ENCODE peak calls at places on chromosomes 11 and 22, in eight cellular contexts. One of them, this sample, is unnamed.
A peak's percentile ranks its signal among the peaks of the same experiment; 100 is the strongest.

GRCh38 chr11:14380947-14381555 is 22.1 kb upstream of the RRAS2 start:
- DNase-seq in coronary artery: peak; percentile 83
- DNase-seq in cardiac muscle cell: peak; percentile 71
- DNase-seq in testis: peak; percentile 81
- DNase-seq in GM06990: peak; percentile 65
- DNase-seq in CD4-positive, alpha-beta T cell: peak; percentile 9
- DNase-seq in K562: no peak
- DNase-seq in lower leg skin: peak; percentile 94
- DNase-seq in this sample: peak; percentile 64

GRCh38 chr11:77705195-77705876 is 67.7 kb upstream of the CLNS1A start:
- DNase-seq in coronary artery: no peak
- DNase-seq in cardiac muscle cell: peak; percentile 50
- DNase-seq in testis: no peak
- DNase-seq in GM06990: no peak
- DNase-seq in CD4-positive, alpha-beta T cell: no peak
- DNase-seq in K562: peak; percentile 29
- DNase-seq in lower leg skin: no peak
- DNase-seq in this sample: no peak

GRCh38 chr11:62881579-62882427 is 1.1 kb downstream of the SLC3A2 start:
- DNase-seq in coronary artery: peak; percentile 99
- DNase-seq in cardiac muscle cell: peak; percentile 98
- DNase-seq in testis: peak; percentile 95
- DNase-seq in GM06990: no peak
- DNase-seq in CD4-positive, alpha-beta T cell: peak; percentile 92
- DNase-seq in K562: peak; percentile 85
- DNase-seq in lower leg skin: peak; percentile 100
- DNase-seq in this sample: peak; percentile 89

GRCh38 chr11:32090774-32091370 is at the start of gene RCN1:
- DNase-seq in coronary artery: peak; percentile 81
- DNase-seq in cardiac muscle cell: peak; percentile 95
- DNase-seq in testis: peak; percentile 64
- DNase-seq in GM06990: peak; percentile 75
- DNase-seq in CD4-positive, alpha-beta T cell: no peak
- DNase-seq in K562: peak; percentile 58
- DNase-seq in lower leg skin: peak; percentile 91
- DNase-seq in this sample: peak; percentile 86

GRCh38 chr11:31856248-31856647 is 45.1 kb upstream of the PAX6 start:
- DNase-seq in coronary artery: no peak
- DNase-seq in cardiac muscle cell: no peak
- DNase-seq in testis: no peak
- DNase-seq in GM06990: no peak
- DNase-seq in CD4-positive, alpha-beta T cell: no peak
- DNase-seq in K562: no peak
- DNase-seq in lower leg skin: no peak
- DNase-seq in this sample: no peak

GRCh38 chr11:22416462-22416861 is 78.3 kb downstream of the SLC17A6 start:
- DNase-seq in coronary artery: no peak
- DNase-seq in cardiac muscle cell: no peak
- DNase-seq in testis: no peak
- DNase-seq in GM06990: no peak
- DNase-seq in CD4-positive, alpha-beta T cell: no peak
- DNase-seq in K562: no peak
- DNase-seq in lower leg skin: no peak
- DNase-seq in this sample: no peak

GRCh38 chr11:28342704-28343103 is 234.5 kb downstream of the METTL15 start:
- DNase-seq in coronary artery: no peak
- DNase-seq in cardiac muscle cell: peak; percentile 41
- DNase-seq in testis: no peak
- DNase-seq in GM06990: no peak
- DNase-seq in CD4-positive, alpha-beta T cell: no peak
- DNase-seq in K562: no peak
- DNase-seq in lower leg skin: no peak
- DNase-seq in this sample: no peak

GRCh38 chr11:118339281-118340045 is 3.0 kb downstream of the CD3D start:
- DNase-seq in coronary artery: no peak
- DNase-seq in cardiac muscle cell: no peak
- DNase-seq in testis: no peak
- DNase-seq in GM06990: no peak
- DNase-seq in CD4-positive, alpha-beta T cell: no peak
- DNase-seq in K562: peak; percentile 22
- DNase-seq in lower leg skin: no peak
- DNase-seq in this sample: no peak

GRCh38 chr11:105100206-105100605 is 39.4 kb downstream of the CARD18 start:
- DNase-seq in coronary artery: no peak
- DNase-seq in cardiac muscle cell: no peak
- DNase-seq in testis: no peak
- DNase-seq in GM06990: no peak
- DNase-seq in CD4-positive, alpha-beta T cell: peak; percentile 7
- DNase-seq in K562: no peak
- DNase-seq in lower leg skin: no peak
- DNase-seq in this sample: no peak

GRCh38 chr11:281486-282161 is 3.4 kb downstream of the NLRP6 start:
- DNase-seq in coronary artery: peak; percentile 67
- DNase-seq in cardiac muscle cell: no peak
- DNase-seq in testis: peak; percentile 13
- DNase-seq in GM06990: no peak
- DNase-seq in CD4-positive, alpha-beta T cell: no peak
- DNase-seq in K562: no peak
- DNase-seq in lower leg skin: peak; percentile 82
- DNase-seq in this sample: no peak

GRCh38 chr22:31829505-31829904 is 75.7 kb downstream of the DEPDC5 start:
- DNase-seq in coronary artery: no peak
- DNase-seq in cardiac muscle cell: peak; percentile 91
- DNase-seq in testis: no peak
- DNase-seq in GM06990: peak; percentile 24
- DNase-seq in CD4-positive, alpha-beta T cell: no peak
- DNase-seq in K562: peak; percentile 42
- DNase-seq in lower leg skin: no peak
- DNase-seq in this sample: peak; percentile 30

GRCh38 chr11:61477734-61478148 is 30.8 kb upstream of the LRRC10B start:
- DNase-seq in coronary artery: no peak
- DNase-seq in cardiac muscle cell: no peak
- DNase-seq in testis: peak; percentile 76
- DNase-seq in GM06990: peak; percentile 32
- DNase-seq in CD4-positive, alpha-beta T cell: peak; percentile 36
- DNase-seq in K562: peak; percentile 82
- DNase-seq in lower leg skin: peak; percentile 91
- DNase-seq in this sample: peak; percentile 85

GRCh38 chr11:13126430-13126829 is 117.3 kb downstream of the RASSF10 start:
- DNase-seq in coronary artery: no peak
- DNase-seq in cardiac muscle cell: peak; percentile 91
- DNase-seq in testis: no peak
- DNase-seq in GM06990: no peak
- DNase-seq in CD4-positive, alpha-beta T cell: no peak
- DNase-seq in K562: no peak
- DNase-seq in lower leg skin: no peak
- DNase-seq in this sample: no peak

GRCh38 chr11:36195496-36196346 is 93.5 kb downstream of the COMMD9 start:
- DNase-seq in coronary artery: no peak
- DNase-seq in cardiac muscle cell: peak; percentile 58
- DNase-seq in testis: peak; percentile 16
- DNase-seq in GM06990: no peak
- DNase-seq in CD4-positive, alpha-beta T cell: no peak
- DNase-seq in K562: no peak
- DNase-seq in lower leg skin: no peak
- DNase-seq in this sample: no peak

GRCh38 chr11:45022294-45023064 is 71.8 kb upstream of the TP53I11 start:
- DNase-seq in coronary artery: peak; percentile 57
- DNase-seq in cardiac muscle cell: peak; percentile 53
- DNase-seq in testis: no peak
- DNase-seq in GM06990: no peak
- DNase-seq in CD4-positive, alpha-beta T cell: no peak
- DNase-seq in K562: no peak
- DNase-seq in lower leg skin: no peak
- DNase-seq in this sample: no peak

GRCh38 chr11:66324626-66325025 is 7.8 kb upstream of the CD248 start:
- DNase-seq in coronary artery: no peak
- DNase-seq in cardiac muscle cell: peak; percentile 60
- DNase-seq in testis: no peak
- DNase-seq in GM06990: no peak
- DNase-seq in CD4-positive, alpha-beta T cell: no peak
- DNase-seq in K562: no peak
- DNase-seq in lower leg skin: no peak
- DNase-seq in this sample: no peak

GRCh38 chr11:14578551-14578956 is 58.4 kb upstream of the PSMA1 start:
- DNase-seq in coronary artery: no peak
- DNase-seq in cardiac muscle cell: peak; percentile 96
- DNase-seq in testis: no peak
- DNase-seq in GM06990: peak; percentile 45
- DNase-seq in CD4-positive, alpha-beta T cell: peak; percentile 42
- DNase-seq in K562: peak; percentile 30
- DNase-seq in lower leg skin: no peak
- DNase-seq in this sample: peak; percentile 35

GRCh38 chr11:16381177-16381576 is 24.8 kb upstream of the SOX6 start:
- DNase-seq in coronary artery: no peak
- DNase-seq in cardiac muscle cell: no peak
- DNase-seq in testis: no peak
- DNase-seq in GM06990: no peak
- DNase-seq in CD4-positive, alpha-beta T cell: no peak
- DNase-seq in K562: no peak
- DNase-seq in lower leg skin: no peak
- DNase-seq in this sample: no peak

GRCh38 chr11:2741006-2741376 is 41.2 kb upstream of the KCNQ1OT1 start:
- DNase-seq in coronary artery: no peak
- DNase-seq in cardiac muscle cell: no peak
- DNase-seq in testis: no peak
- DNase-seq in GM06990: no peak
- DNase-seq in CD4-positive, alpha-beta T cell: no peak
- DNase-seq in K562: no peak
- DNase-seq in lower leg skin: no peak
- DNase-seq in this sample: no peak

GRCh38 chr11:93567406-93567819 is 24.2 kb upstream of the SMCO4 start:
- DNase-seq in coronary artery: peak; percentile 87
- DNase-seq in cardiac muscle cell: peak; percentile 7
- DNase-seq in testis: peak; percentile 25
- DNase-seq in GM06990: no peak
- DNase-seq in CD4-positive, alpha-beta T cell: no peak
- DNase-seq in K562: no peak
- DNase-seq in lower leg skin: no peak
- DNase-seq in this sample: no peak

GRCh38 chr11:75023446-75024067 is 34.8 kb downstream of the NEU3 start:
- DNase-seq in coronary artery: no peak
- DNase-seq in cardiac muscle cell: no peak
- DNase-seq in testis: no peak
- DNase-seq in GM06990: no peak
- DNase-seq in CD4-positive, alpha-beta T cell: no peak
- DNase-seq in K562: no peak
- DNase-seq in lower leg skin: no peak
- DNase-seq in this sample: no peak

GRCh38 chr22:43375951-43376455 is 32.8 kb upstream of the SCUBE1 start:
- DNase-seq in coronary artery: no peak
- DNase-seq in cardiac muscle cell: peak; percentile 21
- DNase-seq in testis: no peak
- DNase-seq in GM06990: no peak
- DNase-seq in CD4-positive, alpha-beta T cell: no peak
- DNase-seq in K562: no peak
- DNase-seq in lower leg skin: no peak
- DNase-seq in this sample: no peak

GRCh38 chr11:66266378-66267038 is 1.9 kb upstream of the RAB1B start:
- DNase-seq in coronary artery: no peak
- DNase-seq in cardiac muscle cell: no peak
- DNase-seq in testis: no peak
- DNase-seq in GM06990: no peak
- DNase-seq in CD4-positive, alpha-beta T cell: no peak
- DNase-seq in K562: no peak
- DNase-seq in lower leg skin: no peak
- DNase-seq in this sample: no peak

DNA sequence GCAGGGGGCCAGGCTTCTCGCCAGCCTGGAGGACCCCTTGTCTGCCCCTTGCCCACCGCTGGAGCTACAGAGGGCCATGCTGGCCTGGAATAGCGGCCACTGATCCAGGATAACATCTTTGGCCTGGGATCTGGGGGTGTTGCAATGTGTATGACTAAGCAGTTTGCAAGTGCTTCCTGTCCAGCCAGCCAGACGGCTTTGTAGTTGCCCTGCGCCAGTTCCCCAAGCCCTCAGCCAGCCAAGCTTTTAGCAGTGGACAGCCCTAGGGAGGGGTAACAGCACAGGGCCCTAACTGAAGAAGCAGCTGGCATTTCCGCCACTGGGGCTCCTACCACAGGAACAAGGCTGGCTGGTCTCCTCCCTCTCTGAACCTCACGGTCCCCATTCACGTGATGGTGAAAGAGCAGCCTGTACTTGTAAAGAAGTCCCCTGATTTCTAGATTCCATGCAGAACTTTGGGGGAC is 32.1 kb downstream of the UQCR10 start:
- DNase-seq in coronary artery: peak; percentile 90
- DNase-seq in cardiac muscle cell: peak; percentile 97
- DNase-seq in testis: peak; percentile 78
- DNase-seq in GM06990: no peak
- DNase-seq in CD4-positive, alpha-beta T cell: no peak
- DNase-seq in K562: peak; percentile 72
- DNase-seq in lower leg skin: peak; percentile 97
- DNase-seq in this sample: no peak
- TF ChIP-seq CTCF in coronary artery: no peak
- TF ChIP-seq CTCF in cardiac muscle cell: no peak
- TF ChIP-seq CTCF in testis: no peak
- TF ChIP-seq CTCF in GM06990: no peak
- TF ChIP-seq CTCF in CD4-positive, alpha-beta T cell: no peak
- TF ChIP-seq CTCF in K562: no peak
- TF ChIP-seq CTCF in lower leg skin: no peak
- TF ChIP-seq CTCF in this sample: no peak

GRCh38 chr11:133425245-133425644 is 107.1 kb downstream of the OPCML start:
- DNase-seq in coronary artery: no peak
- DNase-seq in cardiac muscle cell: no peak
- DNase-seq in testis: no peak
- DNase-seq in GM06990: no peak
- DNase-seq in CD4-positive, alpha-beta T cell: no peak
- DNase-seq in K562: no peak
- DNase-seq in lower leg skin: no peak
- DNase-seq in this sample: no peak

GRCh38 chr11:133425992-133426391 is 106.3 kb downstream of the OPCML start:
- DNase-seq in coronary artery: no peak
- DNase-seq in cardiac muscle cell: no peak
- DNase-seq in testis: no peak
- DNase-seq in GM06990: no peak
- DNase-seq in CD4-positive, alpha-beta T cell: no peak
- DNase-seq in K562: no peak
- DNase-seq in lower leg skin: no peak
- DNase-seq in this sample: no peak
- TF ChIP-seq CTCF in coronary artery: no peak
- TF ChIP-seq CTCF in cardiac muscle cell: no peak
- TF ChIP-seq CTCF in testis: no peak
- TF ChIP-seq CTCF in GM06990: no peak
- TF ChIP-seq CTCF in CD4-positive, alpha-beta T cell: no peak
- TF ChIP-seq CTCF in K562: no peak
- TF ChIP-seq CTCF in lower leg skin: no peak
- TF ChIP-seq CTCF in this sample: no peak

GRCh38 chr22:37240240-37240940 is 3.7 kb downstream of the RAC2 start:
- DNase-seq in coronary artery: no peak
- DNase-seq in cardiac muscle cell: no peak
- DNase-seq in testis: no peak
- DNase-seq in GM06990: no peak
- DNase-seq in CD4-positive, alpha-beta T cell: no peak
- DNase-seq in K562: no peak
- DNase-seq in lower leg skin: no peak
- DNase-seq in this sample: no peak
- TF ChIP-seq CTCF in coronary artery: no peak
- TF ChIP-seq CTCF in cardiac muscle cell: no peak
- TF ChIP-seq CTCF in testis: no peak
- TF ChIP-seq CTCF in GM06990: no peak
- TF ChIP-seq CTCF in CD4-positive, alpha-beta T cell: no peak
- TF ChIP-seq CTCF in K562: no peak
- TF ChIP-seq CTCF in lower leg skin: no peak
- TF ChIP-seq CTCF in this sample: no peak

GRCh38 chr11:69718147-69718546 is 14.3 kb upstream of the FGF19 start:
- DNase-seq in coronary artery: no peak
- DNase-seq in cardiac muscle cell: peak; percentile 47
- DNase-seq in testis: peak; percentile 42
- DNase-seq in GM06990: peak; percentile 33
- DNase-seq in CD4-positive, alpha-beta T cell: no peak
- DNase-seq in K562: peak; percentile 72
- DNase-seq in lower leg skin: no peak
- DNase-seq in this sample: peak; percentile 83
- TF ChIP-seq CTCF in coronary artery: no peak
- TF ChIP-seq CTCF in cardiac muscle cell: peak; percentile 68
- TF ChIP-seq CTCF in testis: no peak
- TF ChIP-seq CTCF in GM06990: peak; percentile 64
- TF ChIP-seq CTCF in CD4-positive, alpha-beta T cell: no peak
- TF ChIP-seq CTCF in K562: peak; percentile 64
- TF ChIP-seq CTCF in lower leg skin: no peak
- TF ChIP-seq CTCF in this sample: peak; percentile 23

This sample was measured in GM13976.